ENCODE peak calls at places on chromosomes 4 and X, in nine cellular contexts. One of them, this sample, is unnamed.
A peak's percentile ranks its signal among the peaks of the same experiment; 100 is the strongest.

GRCh38 chr4:45453258-45453841 is 670.5 kb downstream of the GABRG1 start:
- DNase-seq in ovary: no peak
- DNase-seq in colonic mucosa: no peak
- DNase-seq in body of pancreas: no peak
- DNase-seq in CD4-positive, alpha-beta T cell: no peak
- DNase-seq in GM10248: peak; percentile 22
- DNase-seq in tibial artery: no peak
- DNase-seq in GM20000: peak; percentile 36
- DNase-seq in HFF-Myc: no peak
- DNase-seq in this sample: peak; percentile 34

GRCh38 chrX:96729053-96729452 is 44.4 kb downstream of the DIAPH2 start:
- DNase-seq in ovary: no peak
- DNase-seq in colonic mucosa: no peak
- DNase-seq in body of pancreas: no peak
- DNase-seq in CD4-positive, alpha-beta T cell: no peak
- DNase-seq in GM10248: no peak
- DNase-seq in tibial artery: no peak
- DNase-seq in GM20000: no peak
- DNase-seq in HFF-Myc: no peak
- DNase-seq in this sample: no peak

GRCh38 chr4:165737309-165737972 is 135.6 kb upstream of the TLL1 start:
- DNase-seq in ovary: no peak
- DNase-seq in colonic mucosa: no peak
- DNase-seq in body of pancreas: no peak
- DNase-seq in CD4-positive, alpha-beta T cell: no peak
- DNase-seq in GM10248: no peak
- DNase-seq in tibial artery: no peak
- DNase-seq in GM20000: no peak
- DNase-seq in HFF-Myc: no peak
- DNase-seq in this sample: no peak

GRCh38 chr4:5186584-5187170 is 135.4 kb downstream of the STK32B start:
- DNase-seq in ovary: no peak
- DNase-seq in colonic mucosa: no peak
- DNase-seq in body of pancreas: no peak
- DNase-seq in CD4-positive, alpha-beta T cell: no peak
- DNase-seq in GM10248: no peak
- DNase-seq in tibial artery: no peak
- DNase-seq in GM20000: no peak
- DNase-seq in HFF-Myc: no peak
- DNase-seq in this sample: no peak

GRCh38 chr4:143407475-143407874 is 70.8 kb downstream of the GAB1 start:
- DNase-seq in ovary: no peak
- DNase-seq in colonic mucosa: no peak
- DNase-seq in body of pancreas: no peak
- DNase-seq in CD4-positive, alpha-beta T cell: no peak
- DNase-seq in GM10248: no peak
- DNase-seq in tibial artery: no peak
- DNase-seq in GM20000: no peak
- DNase-seq in HFF-Myc: no peak
- DNase-seq in this sample: no peak

GRCh38 chrX:41389311-41389888 is 55.4 kb downstream of the DDX3X start:
- DNase-seq in ovary: no peak
- DNase-seq in colonic mucosa: peak; percentile 88
- DNase-seq in body of pancreas: peak; percentile 32
- DNase-seq in CD4-positive, alpha-beta T cell: no peak
- DNase-seq in GM10248: no peak
- DNase-seq in tibial artery: no peak
- DNase-seq in GM20000: no peak
- DNase-seq in HFF-Myc: no peak
- DNase-seq in this sample: no peak

GRCh38 chr4:54942735-54943134 is 182.7 kb downstream of the KDR start:
- DNase-seq in ovary: no peak
- DNase-seq in colonic mucosa: no peak
- DNase-seq in body of pancreas: no peak
- DNase-seq in CD4-positive, alpha-beta T cell: peak; percentile 5
- DNase-seq in GM10248: no peak
- DNase-seq in tibial artery: no peak
- DNase-seq in GM20000: no peak
- DNase-seq in HFF-Myc: no peak
- DNase-seq in this sample: no peak

GRCh38 chrX:54540289-54540688 is 10.3 kb downstream of the GNL3L start:
- DNase-seq in ovary: no peak
- DNase-seq in colonic mucosa: no peak
- DNase-seq in body of pancreas: no peak
- DNase-seq in CD4-positive, alpha-beta T cell: no peak
- DNase-seq in GM10248: no peak
- DNase-seq in tibial artery: no peak
- DNase-seq in GM20000: no peak
- DNase-seq in HFF-Myc: no peak
- DNase-seq in this sample: no peak

GRCh38 chrX:49106930-49107329 is 16.6 kb downstream of the GPKOW start:
- DNase-seq in ovary: no peak
- DNase-seq in colonic mucosa: no peak
- DNase-seq in body of pancreas: peak; percentile 43
- DNase-seq in CD4-positive, alpha-beta T cell: no peak
- DNase-seq in GM10248: no peak
- DNase-seq in tibial artery: no peak
- DNase-seq in GM20000: no peak
- DNase-seq in HFF-Myc: no peak
- DNase-seq in this sample: no peak

GRCh38 chrX:150504399-150505186 is 63.8 kb upstream of the MTM1 start:
- DNase-seq in ovary: no peak
- DNase-seq in colonic mucosa: no peak
- DNase-seq in body of pancreas: peak; percentile 30
- DNase-seq in CD4-positive, alpha-beta T cell: no peak
- DNase-seq in GM10248: no peak
- DNase-seq in tibial artery: no peak
- DNase-seq in GM20000: no peak
- DNase-seq in HFF-Myc: no peak
- DNase-seq in this sample: no peak

GRCh38 chr4:10260777-10261176 is 144.2 kb upstream of the WDR1 start:
- DNase-seq in ovary: no peak
- DNase-seq in colonic mucosa: no peak
- DNase-seq in body of pancreas: no peak
- DNase-seq in CD4-positive, alpha-beta T cell: no peak
- DNase-seq in GM10248: no peak
- DNase-seq in tibial artery: no peak
- DNase-seq in GM20000: no peak
- DNase-seq in HFF-Myc: no peak
- DNase-seq in this sample: no peak

GRCh38 chr4:7570156-7570778 is 135.5 kb upstream of the PSAPL1 start:
- DNase-seq in ovary: no peak
- DNase-seq in colonic mucosa: no peak
- DNase-seq in body of pancreas: no peak
- DNase-seq in CD4-positive, alpha-beta T cell: no peak
- DNase-seq in GM10248: no peak
- DNase-seq in tibial artery: no peak
- DNase-seq in GM20000: no peak
- DNase-seq in HFF-Myc: no peak
- DNase-seq in this sample: no peak

GRCh38 chr4:164357957-164358356 is 396.0 kb upstream of the SMIM31 start:
- DNase-seq in ovary: no peak
- DNase-seq in colonic mucosa: no peak
- DNase-seq in body of pancreas: no peak
- DNase-seq in CD4-positive, alpha-beta T cell: no peak
- DNase-seq in GM10248: no peak
- DNase-seq in tibial artery: no peak
- DNase-seq in GM20000: no peak
- DNase-seq in HFF-Myc: no peak
- DNase-seq in this sample: no peak

GRCh38 chr4:7960790-7961655 is 21.4 kb upstream of the AFAP1 start:
- DNase-seq in ovary: peak; percentile 51
- DNase-seq in colonic mucosa: no peak
- DNase-seq in body of pancreas: peak; percentile 67
- DNase-seq in CD4-positive, alpha-beta T cell: no peak
- DNase-seq in GM10248: peak; percentile 63
- DNase-seq in tibial artery: peak; percentile 65
- DNase-seq in GM20000: peak; percentile 56
- DNase-seq in HFF-Myc: peak; percentile 99
- DNase-seq in this sample: peak; percentile 75

GRCh38 chr4:167219090-167219489 is 15.2 kb downstream of the SPOCK3 start:
- DNase-seq in ovary: no peak
- DNase-seq in colonic mucosa: no peak
- DNase-seq in body of pancreas: no peak
- DNase-seq in CD4-positive, alpha-beta T cell: no peak
- DNase-seq in GM10248: no peak
- DNase-seq in tibial artery: no peak
- DNase-seq in GM20000: no peak
- DNase-seq in HFF-Myc: no peak
- DNase-seq in this sample: no peak

GRCh38 chr4:152540293-152540674 is 4.4 kb upstream of the FBXW7 start:
- DNase-seq in ovary: no peak
- DNase-seq in colonic mucosa: no peak
- DNase-seq in body of pancreas: no peak
- DNase-seq in CD4-positive, alpha-beta T cell: no peak
- DNase-seq in GM10248: no peak
- DNase-seq in tibial artery: no peak
- DNase-seq in GM20000: peak; percentile 39
- DNase-seq in HFF-Myc: no peak
- DNase-seq in this sample: peak; percentile 63

DNA sequence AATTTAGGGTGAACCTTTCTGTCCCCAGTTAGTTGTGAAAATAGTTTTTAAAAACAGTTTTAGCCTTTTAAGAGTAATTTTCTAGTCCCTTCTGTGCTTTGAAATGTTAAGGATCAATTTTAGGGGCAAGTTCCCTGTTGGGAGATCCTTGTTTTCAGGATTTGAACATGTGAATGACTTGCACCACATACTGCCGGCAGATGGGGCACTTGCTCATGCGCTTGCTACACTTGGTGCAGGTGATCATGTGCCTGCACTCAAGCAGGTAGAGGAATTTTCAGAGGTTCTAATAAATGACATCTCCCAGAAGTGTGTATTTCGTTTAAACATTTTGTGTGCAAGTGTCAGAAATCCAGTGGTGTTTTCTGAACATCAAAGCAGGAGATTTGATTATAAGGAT is 195.9 kb downstream of the CHM start:
- DNase-seq in ovary: no peak
- DNase-seq in colonic mucosa: peak; percentile 25
- DNase-seq in body of pancreas: peak; percentile 15
- DNase-seq in CD4-positive, alpha-beta T cell: no peak
- DNase-seq in GM10248: no peak
- DNase-seq in tibial artery: no peak
- DNase-seq in GM20000: peak; percentile 2
- DNase-seq in HFF-Myc: no peak
- DNase-seq in this sample: no peak
- TF ChIP-seq CTCF in ovary: no peak
- TF ChIP-seq CTCF in colonic mucosa: no peak
- TF ChIP-seq CTCF in body of pancreas: peak; percentile 40
- TF ChIP-seq CTCF in CD4-positive, alpha-beta T cell: no peak
- TF ChIP-seq CTCF in GM10248: peak; percentile 27
- TF ChIP-seq CTCF in tibial artery: no peak
- TF ChIP-seq CTCF in GM20000: no peak
- TF ChIP-seq CTCF in HFF-Myc: peak; percentile 48
- TF ChIP-seq CTCF in this sample: peak; percentile 24

GRCh38 chr4:1815096-1815996 is 22.3 kb downstream of the FGFR3 start:
- DNase-seq in ovary: no peak
- DNase-seq in colonic mucosa: no peak
- DNase-seq in body of pancreas: no peak
- DNase-seq in CD4-positive, alpha-beta T cell: no peak
- DNase-seq in GM10248: no peak
- DNase-seq in tibial artery: no peak
- DNase-seq in GM20000: no peak
- DNase-seq in HFF-Myc: no peak
- DNase-seq in this sample: no peak

GRCh38 chr4:1812720-1813119 is 19.6 kb downstream of the FGFR3 start:
- DNase-seq in ovary: no peak
- DNase-seq in colonic mucosa: no peak
- DNase-seq in body of pancreas: peak; percentile 62
- DNase-seq in CD4-positive, alpha-beta T cell: no peak
- DNase-seq in GM10248: no peak
- DNase-seq in tibial artery: no peak
- DNase-seq in GM20000: no peak
- DNase-seq in HFF-Myc: no peak
- DNase-seq in this sample: no peak

GRCh38 chr4:1813231-1813630 is 20.1 kb downstream of the FGFR3 start:
- DNase-seq in ovary: no peak
- DNase-seq in colonic mucosa: no peak
- DNase-seq in body of pancreas: no peak
- DNase-seq in CD4-positive, alpha-beta T cell: no peak
- DNase-seq in GM10248: no peak
- DNase-seq in tibial artery: no peak
- DNase-seq in GM20000: no peak
- DNase-seq in HFF-Myc: no peak
- DNase-seq in this sample: no peak

GRCh38 chr4:1814453-1814852 is 21.4 kb downstream of the FGFR3 start:
- DNase-seq in ovary: no peak
- DNase-seq in colonic mucosa: no peak
- DNase-seq in body of pancreas: no peak
- DNase-seq in CD4-positive, alpha-beta T cell: no peak
- DNase-seq in GM10248: no peak
- DNase-seq in tibial artery: no peak
- DNase-seq in GM20000: no peak
- DNase-seq in HFF-Myc: no peak
- DNase-seq in this sample: no peak

GRCh38 chr4:1813915-1814314 is 20.8 kb downstream of the FGFR3 start:
- DNase-seq in ovary: no peak
- DNase-seq in colonic mucosa: no peak
- DNase-seq in body of pancreas: no peak
- DNase-seq in CD4-positive, alpha-beta T cell: no peak
- DNase-seq in GM10248: no peak
- DNase-seq in tibial artery: no peak
- DNase-seq in GM20000: no peak
- DNase-seq in HFF-Myc: no peak
- DNase-seq in this sample: no peak
- TF ChIP-seq CTCF in ovary: no peak
- TF ChIP-seq CTCF in colonic mucosa: no peak
- TF ChIP-seq CTCF in body of pancreas: no peak
- TF ChIP-seq CTCF in CD4-positive, alpha-beta T cell: no peak
- TF ChIP-seq CTCF in GM10248: peak; percentile 29
- TF ChIP-seq CTCF in tibial artery: no peak
- TF ChIP-seq CTCF in GM20000: no peak
- TF ChIP-seq CTCF in HFF-Myc: no peak
- TF ChIP-seq CTCF in this sample: peak; percentile 40

GRCh38 chr4:19969492-19969891 is 282.2 kb upstream of the SLIT2 start:
- DNase-seq in ovary: no peak
- DNase-seq in colonic mucosa: no peak
- DNase-seq in body of pancreas: no peak
- DNase-seq in CD4-positive, alpha-beta T cell: no peak
- DNase-seq in GM10248: no peak
- DNase-seq in tibial artery: no peak
- DNase-seq in GM20000: no peak
- DNase-seq in HFF-Myc: no peak
- DNase-seq in this sample: no peak
- TF ChIP-seq CTCF in ovary: no peak
- TF ChIP-seq CTCF in colonic mucosa: no peak
- TF ChIP-seq CTCF in body of pancreas: no peak
- TF ChIP-seq CTCF in CD4-positive, alpha-beta T cell: no peak
- TF ChIP-seq CTCF in GM10248: no peak
- TF ChIP-seq CTCF in tibial artery: no peak
- TF ChIP-seq CTCF in GM20000: no peak
- TF ChIP-seq CTCF in HFF-Myc: peak; percentile 14
- TF ChIP-seq CTCF in this sample: no peak

DNA sequence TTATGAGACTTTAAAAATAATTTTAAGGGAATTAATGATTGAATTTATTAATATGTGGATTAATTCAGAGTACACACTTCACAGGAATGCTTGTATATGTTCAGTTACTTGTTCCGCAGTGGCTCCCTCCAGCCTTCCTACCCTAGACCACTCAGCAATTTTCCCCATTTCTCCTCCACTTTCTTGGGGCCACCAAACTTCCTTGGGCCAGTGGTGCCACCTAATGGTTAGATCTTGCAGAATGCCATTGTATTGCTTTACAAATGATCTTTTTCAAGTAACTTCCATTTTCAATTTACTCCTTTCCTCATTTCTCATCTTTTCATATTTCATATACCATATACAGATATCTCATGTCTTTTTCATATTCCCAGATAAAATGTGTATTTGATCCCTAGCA is 3.6 kb upstream of the RNF175 start:
- DNase-seq in ovary: no peak
- DNase-seq in colonic mucosa: no peak
- DNase-seq in body of pancreas: no peak
- DNase-seq in CD4-positive, alpha-beta T cell: no peak
- DNase-seq in GM10248: no peak
- DNase-seq in tibial artery: no peak
- DNase-seq in GM20000: no peak
- DNase-seq in HFF-Myc: no peak
- DNase-seq in this sample: no peak
- TF ChIP-seq CTCF in ovary: no peak
- TF ChIP-seq CTCF in colonic mucosa: no peak
- TF ChIP-seq CTCF in body of pancreas: no peak
- TF ChIP-seq CTCF in CD4-positive, alpha-beta T cell: no peak
- TF ChIP-seq CTCF in GM10248: no peak
- TF ChIP-seq CTCF in tibial artery: no peak
- TF ChIP-seq CTCF in GM20000: no peak
- TF ChIP-seq CTCF in HFF-Myc: peak; percentile 41
- TF ChIP-seq CTCF in this sample: no peak

This sample was measured in GM13976.